ENCODE peak calls at places on chromosomes 5 and 9, in six cellular contexts. F is fibroblast of the conjunctiva, Q is HFFc6, Y is neuronal stem cell, R is endothelial cell, A is heart right ventricle. J is an unnamed sample.

GRCh38 chr9:21119093-21119770 is 22.4 kb downstream of the IFNW1 start:
- DNase-seq in F (no peak), Q (no peak), Y (no peak), R (peak; percentile 15), A (no peak), J (no peak)

GRCh38 chr9:37987467-37987981 is 81.5 kb downstream of the SHB start:
- DNase-seq in F (no peak), Q (no peak), Y (no peak), R (no peak), A (peak; percentile 45), J (no peak)

GRCh38 chr5:61991861-61992260 is 314.1 kb upstream of the KIF2A start:
- DNase-seq in F (no peak), Q (no peak), Y (no peak), R (no peak), A (no peak), J (no peak)

GRCh38 chr5:168471785-168472184 is 14.5 kb upstream of the RARS1 start:
- DNase-seq in F (no peak), Q (peak; percentile 55), Y (no peak), R (no peak), A (no peak), J (no peak)

GRCh38 chr5:177995691-177996595 is at the start of gene PROP1:
- DNase-seq in F (no peak), Q (no peak), Y (no peak), R (no peak), A (no peak), J (no peak)

GRCh38 chr9:109640232-109641078 is 139.5 kb upstream of the PALM2AKAP2 start:
- DNase-seq in F (no peak), Q (no peak), Y (peak; percentile 74), R (peak; percentile 58), A (peak; percentile 61), J (no peak)

GRCh38 chr5:69048233-69048632 is 45.6 kb upstream of the SLC30A5 start:
- DNase-seq in F (no peak), Q (peak; percentile 4), Y (no peak), R (no peak), A (no peak), J (no peak)

GRCh38 chr5:160926428-160926827 is 74.4 kb upstream of the ATP10B start:
- DNase-seq in F (no peak), Q (no peak), Y (no peak), R (no peak), A (no peak), J (no peak)

GRCh38 chr5:170635706-170636105 is 131.9 kb downstream of the KCNIP1 start:
- DNase-seq in F (no peak), Q (no peak), Y (no peak), R (no peak), A (no peak), J (no peak)

GRCh38 chr9:134440636-134441226 is 114.5 kb downstream of the RXRA start:
- DNase-seq in F (no peak), Q (no peak), Y (no peak), R (no peak), A (peak; percentile 18), J (no peak)

GRCh38 chr9:8186553-8186952 is 387.0 kb upstream of the DMAC1 start:
- DNase-seq in F (no peak), Q (no peak), Y (no peak), R (no peak), A (no peak), J (no peak)

GRCh38 chr9:119366909-119367690 is 2.1 kb downstream of the BRINP1 start:
- DNase-seq in F (no peak), Q (no peak), Y (no peak), R (no peak), A (no peak), J (no peak)

GRCh38 chr5:171965740-171966139 is 40.7 kb downstream of the FBXW11 start:
- DNase-seq in F (no peak), Q (no peak), Y (no peak), R (no peak), A (no peak), J (no peak)

GRCh38 chr5:115419794-115420585 is 123.5 kb upstream of the CCDC112 start:
- DNase-seq in F (peak; percentile 92), Q (peak; percentile 93), Y (no peak), R (no peak), A (no peak), J (peak; percentile 61)

GRCh38 chr9:121721770-121722169 is 70.3 kb downstream of the DAB2IP start:
- DNase-seq in F (no peak), Q (no peak), Y (no peak), R (no peak), A (peak; percentile 58), J (no peak)

J was measured in iPS DF 19.7.